ENCODE peak calls at places on chromosomes 2 and 18, in five cellular contexts. M is ovary, A is stomach, D is suprapubic skin, E is IMR-90. X is an unnamed sample.

GRCh38 chr2:4516362-4516761 is 813.0 kb downstream of the DCDC2C start:
- DNase-seq in M (no peak), A (no peak), D (no peak), E (no peak), X (no peak)

GRCh38 chr2:214731008-214731407 is 78.5 kb downstream of the BARD1 start:
- DNase-seq in M (no peak), A (no peak), D (no peak), E (no peak), X (no peak)

GRCh38 chr2:27989149-27989548 is 98.6 kb downstream of the BABAM2 start:
- DNase-seq in M (no peak), A (no peak), D (no peak), E (no peak), X (no peak)

GRCh38 chr2:159349674-159350299 is 63.3 kb upstream of the WDSUB1 start:
- DNase-seq in M (no peak), A (no peak), D (no peak), E (peak; percentile 5), X (no peak)

GRCh38 chr2:17541514-17541950 is 1.0 kb downstream of the VSNL1 start:
- DNase-seq in M (no peak), A (no peak), D (no peak), E (no peak), X (no peak)

GRCh38 chr2:120203341-120204021 is 19.7 kb downstream of the TMEM185B start:
- DNase-seq in M (no peak), A (peak; percentile 26), D (peak; percentile 78), E (no peak), X (peak; percentile 77)

GRCh38 chr2:62248226-62248625 is 52.3 kb downstream of the B3GNT2 start:
- DNase-seq in M (no peak), A (no peak), D (no peak), E (no peak), X (no peak)

GRCh38 chr2:191627518-191627917 is 50.4 kb upstream of the NABP1 start:
- DNase-seq in M (no peak), A (no peak), D (no peak), E (no peak), X (no peak)

GRCh38 chr2:70143314-70144150 is 47.3 kb downstream of the C2orf42 start:
- DNase-seq in M (peak; percentile 58), A (peak; percentile 60), D (no peak), E (peak; percentile 52), X (no peak)

GRCh38 chr2:80454628-80455027 is 150.1 kb upstream of the LRRTM1 start:
- DNase-seq in M (no peak), A (no peak), D (no peak), E (no peak), X (no peak)

GRCh38 chr2:23436346-23437099 is 51.5 kb downstream of the KLHL29 start:
- DNase-seq in M (no peak), A (peak; percentile 19), D (no peak), E (peak; percentile 34), X (no peak)

GRCh38 chr2:201008000-201008829 is 44.8 kb upstream of the ORC2 start:
- DNase-seq in M (no peak), A (no peak), D (no peak), E (no peak), X (no peak)

GRCh38 chr2:15383695-15384350 is 177.3 kb downstream of the NBAS start:
- DNase-seq in M (no peak), A (no peak), D (no peak), E (peak; percentile 6), X (no peak)

GRCh38 chr2:225124311-225124832 is 82.1 kb upstream of the DOCK10 start:
- DNase-seq in M (no peak), A (no peak), D (no peak), E (peak; percentile 21), X (no peak)

GRCh38 chr2:96538487-96539214 is 2.1 kb downstream of the ARID5A start:
- DNase-seq in M (peak; percentile 67), A (peak; percentile 77), D (peak; percentile 95), E (no peak), X (peak; percentile 88)

GRCh38 chr18:77108001-77108692 is 24.4 kb downstream of the MBP start:
- DNase-seq in M (peak; percentile 73), A (no peak), D (no peak), E (peak; percentile 92), X (no peak)

GRCh38 chr18:23105581-23106219 is 29.6 kb upstream of the CABLES1 start:
- DNase-seq in M (no peak), A (no peak), D (no peak), E (no peak), X (no peak)

GRCh38 chr2:181158453-181158852 is 178.0 kb downstream of the UBE2E3 start:
- DNase-seq in M (no peak), A (no peak), D (no peak), E (peak; percentile 34), X (no peak)

GRCh38 chr2:227340106-227340505 is 15.1 kb downstream of the MFF start:
- DNase-seq in M (no peak), A (no peak), D (no peak), E (no peak), X (no peak)

GRCh38 chr2:37636209-37637077 is 35.0 kb downstream of the CDC42EP3 start:
- DNase-seq in M (no peak), A (no peak), D (no peak), E (no peak), X (no peak)

GRCh38 chr2:216594081-216594480 is 39.1 kb upstream of the IGFBP2 start:
- DNase-seq in M (no peak), A (no peak), D (no peak), E (no peak), X (no peak)

GRCh38 chr2:216591480-216591879 is 41.7 kb upstream of the IGFBP2 start:
- DNase-seq in M (no peak), A (no peak), D (no peak), E (no peak), X (no peak)

GRCh38 chr2:216590780-216591179 is 42.4 kb upstream of the IGFBP2 start:
- DNase-seq in M (peak; percentile 69), A (no peak), D (no peak), E (peak; percentile 51), X (peak; percentile 92)

GRCh38 chr2:216588771-216589363 is 44.4 kb upstream of the IGFBP2 start:
- DNase-seq in M (no peak), A (no peak), D (no peak), E (no peak), X (no peak)

DNA sequence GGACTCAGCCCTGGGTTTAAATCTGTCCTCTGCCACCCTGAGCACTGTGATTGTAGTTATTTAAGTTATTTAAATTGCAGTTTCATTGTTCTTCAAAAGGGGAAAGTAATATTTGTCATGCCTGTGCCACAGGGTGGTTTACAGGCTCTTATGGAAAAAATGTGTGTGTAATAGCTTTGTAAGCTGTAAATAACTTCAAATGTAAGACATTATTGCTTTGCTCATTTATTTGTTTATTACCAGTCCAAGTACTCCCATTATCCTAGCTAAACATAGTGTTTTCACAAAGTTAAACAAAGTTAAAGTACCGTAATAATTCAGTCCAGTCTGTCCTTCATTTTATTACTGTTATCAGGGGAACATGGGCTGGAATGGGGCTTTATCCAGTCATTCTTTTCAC is 43.4 kb upstream of the IGFBP2 start:
- DNase-seq in M (no peak), A (no peak), D (no peak), E (no peak), X (no peak)
- TF ChIP-seq POLR2A in M (no peak), A (no peak), D (no peak), E (no peak), X (no peak)

GRCh38 chr2:9769171-9770005 is 73.9 kb upstream of the TAF1B start:
- DNase-seq in M (no peak), A (no peak), D (peak; percentile 70), E (peak; percentile 29), X (no peak)

GRCh38 chr2:9768388-9768787 is 74.9 kb upstream of the TAF1B start:
- DNase-seq in M (no peak), A (no peak), D (peak; percentile 55), E (no peak), X (no peak)

GRCh38 chr2:9770308-9771100 is 72.8 kb upstream of the TAF1B start:
- DNase-seq in M (peak; percentile 77), A (peak; percentile 70), D (peak; percentile 83), E (peak; percentile 71), X (no peak)

GRCh38 chr2:9771101-9771449 is 72.2 kb upstream of the TAF1B start:
- DNase-seq in M (no peak), A (no peak), D (no peak), E (no peak), X (no peak)

GRCh38 chr2:9770006-9770307 is 73.3 kb upstream of the TAF1B start:
- DNase-seq in M (no peak), A (no peak), D (no peak), E (no peak), X (no peak)
- H3K4me3 ChIP-seq in M (peak overlapping the region; percentile 3), A (no peak overlapping the region), D (no peak overlapping the region), E (no peak overlapping the region), X (no peak overlapping the region)

DNA sequence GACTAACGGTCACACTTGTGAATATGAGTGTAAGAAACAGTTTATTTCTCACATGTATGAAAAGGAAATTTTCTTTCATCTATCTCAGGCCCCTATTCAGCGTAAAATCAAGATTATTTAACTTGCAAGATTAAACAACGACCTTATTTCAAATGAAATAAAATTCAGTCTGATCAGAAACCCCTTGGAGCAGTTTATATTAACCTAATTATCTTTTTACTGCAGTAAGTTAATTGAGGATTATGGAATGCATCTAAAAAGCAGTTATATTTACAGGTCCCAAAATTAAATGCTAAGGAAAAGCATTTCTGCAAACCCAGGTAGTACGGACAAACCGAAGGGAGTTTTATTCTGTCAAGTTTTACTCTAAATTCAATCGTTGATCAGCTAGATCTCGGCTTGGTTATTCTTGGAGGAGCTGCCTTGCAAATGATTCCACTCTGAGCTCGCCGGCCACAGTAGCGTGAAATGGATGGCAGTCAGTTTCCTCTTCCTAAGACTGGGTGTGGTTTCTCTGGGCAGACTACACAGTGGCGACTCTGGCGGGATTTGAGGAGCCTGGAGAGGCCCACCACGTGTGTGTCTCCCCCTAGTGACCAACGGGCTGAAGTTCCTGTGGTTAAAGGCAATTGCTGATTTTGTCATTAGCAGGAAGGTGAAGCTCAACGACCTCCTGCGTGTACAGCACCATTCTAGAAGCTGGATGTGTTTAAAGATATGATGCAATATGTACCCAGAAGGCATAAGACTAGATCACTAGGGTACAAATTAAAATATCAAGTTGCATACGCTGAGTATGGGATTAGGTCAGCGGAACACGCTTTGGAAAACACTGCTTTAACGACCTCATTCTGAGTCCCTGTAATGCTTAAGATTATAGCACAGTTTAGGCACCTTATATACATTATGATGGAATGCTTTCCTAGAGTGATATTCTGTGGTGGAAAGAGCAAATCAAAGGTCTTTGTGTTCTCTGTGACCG is 36.4 kb downstream of the PRKRA start:
- DNase-seq in M (peak; percentile 90), A (peak; percentile 88), D (peak; percentile 91), E (peak; percentile 94), X (peak; percentile 97)
- TF ChIP-seq POLR2A in M (no peak), A (no peak), D (no peak), E (no peak), X (no peak)

GRCh38 chr2:238964544-238965113 is 116.7 kb downstream of the TWIST2 start:
- DNase-seq in M (no peak), A (no peak), D (peak; percentile 68), E (no peak), X (peak; percentile 56)
- H3K4me3 ChIP-seq in M (no peak overlapping the region), A (no peak overlapping the region), D (no peak overlapping the region), E (no peak overlapping the region), X (no peak overlapping the region)

DNA sequence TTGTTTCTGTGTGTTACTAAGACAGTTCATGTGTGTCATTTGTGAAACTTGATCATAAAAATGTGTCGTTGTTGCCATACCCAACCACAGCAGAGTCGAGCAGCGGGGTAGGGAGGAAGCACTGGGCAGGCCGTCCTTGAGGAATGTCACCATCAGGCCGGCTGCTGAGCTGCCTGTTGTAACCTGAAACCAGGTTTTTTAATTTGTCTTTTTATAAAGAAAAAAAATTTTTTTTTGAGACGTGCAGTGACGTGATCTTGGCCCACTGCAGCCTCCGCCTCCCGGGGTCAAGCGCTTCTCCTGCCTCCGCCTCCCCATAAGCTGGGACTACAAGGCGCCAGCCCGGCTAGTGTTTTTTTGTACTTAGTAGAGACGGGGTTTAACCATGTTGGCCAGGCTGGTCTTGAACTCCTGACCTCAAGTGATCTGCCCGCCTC is 580 bp upstream of the TXNL4A start:
- DNase-seq in M (peak; percentile 52), A (peak; percentile 40), D (no peak), E (peak; percentile 59), X (no peak)
- TF ChIP-seq POLR2A in M (no peak), A (no peak), D (no peak), E (peak; percentile 65), X (no peak)

X was measured in vagina.